ENCODE peak calls at places on chromosome 13, in eight cellular contexts. One of them, this sample, is unnamed.
A peak's percentile ranks its signal among the peaks of the same experiment; 100 is the strongest.

GRCh38 chr13:90690458-90691063 is 656.9 kb upstream of the MIR17HG start:
- DNase-seq in stomach: no peak
- DNase-seq in prostate gland: no peak
- DNase-seq in spleen: no peak
- DNase-seq in HepG2: no peak
- DNase-seq in suprapubic skin: no peak
- DNase-seq in K562: no peak
- DNase-seq in endothelial cell of umbilical vein: no peak
- DNase-seq in this sample: no peak

GRCh38 chr13:103386341-103386740 is 320.1 kb upstream of the SLC10A2 start:
- DNase-seq in stomach: no peak
- DNase-seq in prostate gland: no peak
- DNase-seq in spleen: no peak
- DNase-seq in HepG2: no peak
- DNase-seq in suprapubic skin: no peak
- DNase-seq in K562: no peak
- DNase-seq in endothelial cell of umbilical vein: no peak
- DNase-seq in this sample: no peak

GRCh38 chr13:101211261-101211660 is 205.0 kb downstream of the NALCN start:
- DNase-seq in stomach: no peak
- DNase-seq in prostate gland: no peak
- DNase-seq in spleen: no peak
- DNase-seq in HepG2: no peak
- DNase-seq in suprapubic skin: no peak
- DNase-seq in K562: no peak
- DNase-seq in endothelial cell of umbilical vein: peak; percentile 72
- DNase-seq in this sample: no peak

GRCh38 chr13:73290844-73291243 is 232.0 kb downstream of the KLF5 start:
- DNase-seq in stomach: no peak
- DNase-seq in prostate gland: peak; percentile 52
- DNase-seq in spleen: no peak
- DNase-seq in HepG2: no peak
- DNase-seq in suprapubic skin: no peak
- DNase-seq in K562: no peak
- DNase-seq in endothelial cell of umbilical vein: no peak
- DNase-seq in this sample: peak; percentile 67

GRCh38 chr13:90533866-90534265 is 813.6 kb upstream of the MIR17HG start:
- DNase-seq in stomach: no peak
- DNase-seq in prostate gland: no peak
- DNase-seq in spleen: no peak
- DNase-seq in HepG2: no peak
- DNase-seq in suprapubic skin: no peak
- DNase-seq in K562: no peak
- DNase-seq in endothelial cell of umbilical vein: no peak
- DNase-seq in this sample: no peak

GRCh38 chr13:113845055-113845454 is 18.8 kb downstream of the GAS6 start:
- DNase-seq in stomach: no peak
- DNase-seq in prostate gland: no peak
- DNase-seq in spleen: peak; percentile 67
- DNase-seq in HepG2: peak; percentile 31
- DNase-seq in suprapubic skin: peak; percentile 52
- DNase-seq in K562: no peak
- DNase-seq in endothelial cell of umbilical vein: no peak
- DNase-seq in this sample: peak; percentile 42

GRCh38 chr13:62524498-62524897 is 1108.8 kb upstream of the PCDH20 start:
- DNase-seq in stomach: no peak
- DNase-seq in prostate gland: no peak
- DNase-seq in spleen: no peak
- DNase-seq in HepG2: no peak
- DNase-seq in suprapubic skin: no peak
- DNase-seq in K562: no peak
- DNase-seq in endothelial cell of umbilical vein: no peak
- DNase-seq in this sample: no peak

GRCh38 chr13:73421310-73421912 is 362.6 kb downstream of the KLF5 start:
- DNase-seq in stomach: peak; percentile 88
- DNase-seq in prostate gland: peak; percentile 66
- DNase-seq in spleen: no peak
- DNase-seq in HepG2: no peak
- DNase-seq in suprapubic skin: no peak
- DNase-seq in K562: no peak
- DNase-seq in endothelial cell of umbilical vein: no peak
- DNase-seq in this sample: no peak

GRCh38 chr13:98307744-98308524 is 130.9 kb upstream of the RNF113B start:
- DNase-seq in stomach: no peak
- DNase-seq in prostate gland: no peak
- DNase-seq in spleen: no peak
- DNase-seq in HepG2: no peak
- DNase-seq in suprapubic skin: no peak
- DNase-seq in K562: no peak
- DNase-seq in endothelial cell of umbilical vein: no peak
- DNase-seq in this sample: no peak

GRCh38 chr13:43572601-43573360 is 214.0 kb downstream of the ENOX1 start:
- DNase-seq in stomach: no peak
- DNase-seq in prostate gland: no peak
- DNase-seq in spleen: no peak
- DNase-seq in HepG2: no peak
- DNase-seq in suprapubic skin: no peak
- DNase-seq in K562: no peak
- DNase-seq in endothelial cell of umbilical vein: no peak
- DNase-seq in this sample: no peak

GRCh38 chr13:44188257-44188656 is 185.4 kb upstream of the SERP2 start:
- DNase-seq in stomach: no peak
- DNase-seq in prostate gland: no peak
- DNase-seq in spleen: no peak
- DNase-seq in HepG2: no peak
- DNase-seq in suprapubic skin: no peak
- DNase-seq in K562: no peak
- DNase-seq in endothelial cell of umbilical vein: no peak
- DNase-seq in this sample: no peak

GRCh38 chr13:44425041-44425814 is 51.6 kb downstream of the SERP2 start:
- DNase-seq in stomach: no peak
- DNase-seq in prostate gland: no peak
- DNase-seq in spleen: no peak
- DNase-seq in HepG2: no peak
- DNase-seq in suprapubic skin: no peak
- DNase-seq in K562: no peak
- DNase-seq in endothelial cell of umbilical vein: peak; percentile 20
- DNase-seq in this sample: no peak

DNA sequence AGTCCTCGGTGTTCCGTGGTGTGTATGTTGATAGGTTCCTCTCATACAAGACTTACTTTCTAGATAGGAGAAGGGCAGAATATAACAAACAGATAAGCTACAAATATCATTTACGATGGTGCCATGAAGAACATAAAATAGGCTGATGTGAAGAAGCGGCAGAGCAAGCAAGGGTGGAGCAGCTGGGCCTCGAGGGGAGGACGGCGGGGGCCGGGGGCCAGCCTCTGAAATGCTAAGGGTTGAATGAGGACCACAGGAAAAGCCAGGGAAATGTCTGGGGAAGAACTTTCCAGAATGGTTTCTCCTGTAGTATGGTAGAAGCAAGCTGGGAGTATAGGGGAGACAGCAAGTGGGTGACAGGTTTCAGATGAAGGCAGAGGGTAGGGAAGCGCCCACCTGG is 529.5 kb downstream of the LIG4 start:
- DNase-seq in stomach: no peak
- DNase-seq in prostate gland: no peak
- DNase-seq in spleen: no peak
- DNase-seq in HepG2: no peak
- DNase-seq in suprapubic skin: no peak
- DNase-seq in K562: no peak
- DNase-seq in endothelial cell of umbilical vein: no peak
- DNase-seq in this sample: no peak
- TF ChIP-seq POLR2AphosphoS5 in stomach: no peak
- TF ChIP-seq POLR2AphosphoS5 in prostate gland: no peak
- TF ChIP-seq POLR2AphosphoS5 in spleen: no peak
- TF ChIP-seq POLR2AphosphoS5 in HepG2: no peak
- TF ChIP-seq POLR2AphosphoS5 in suprapubic skin: no peak
- TF ChIP-seq POLR2AphosphoS5 in K562: no peak
- TF ChIP-seq POLR2AphosphoS5 in endothelial cell of umbilical vein: no peak
- TF ChIP-seq POLR2AphosphoS5 in this sample: no peak

DNA sequence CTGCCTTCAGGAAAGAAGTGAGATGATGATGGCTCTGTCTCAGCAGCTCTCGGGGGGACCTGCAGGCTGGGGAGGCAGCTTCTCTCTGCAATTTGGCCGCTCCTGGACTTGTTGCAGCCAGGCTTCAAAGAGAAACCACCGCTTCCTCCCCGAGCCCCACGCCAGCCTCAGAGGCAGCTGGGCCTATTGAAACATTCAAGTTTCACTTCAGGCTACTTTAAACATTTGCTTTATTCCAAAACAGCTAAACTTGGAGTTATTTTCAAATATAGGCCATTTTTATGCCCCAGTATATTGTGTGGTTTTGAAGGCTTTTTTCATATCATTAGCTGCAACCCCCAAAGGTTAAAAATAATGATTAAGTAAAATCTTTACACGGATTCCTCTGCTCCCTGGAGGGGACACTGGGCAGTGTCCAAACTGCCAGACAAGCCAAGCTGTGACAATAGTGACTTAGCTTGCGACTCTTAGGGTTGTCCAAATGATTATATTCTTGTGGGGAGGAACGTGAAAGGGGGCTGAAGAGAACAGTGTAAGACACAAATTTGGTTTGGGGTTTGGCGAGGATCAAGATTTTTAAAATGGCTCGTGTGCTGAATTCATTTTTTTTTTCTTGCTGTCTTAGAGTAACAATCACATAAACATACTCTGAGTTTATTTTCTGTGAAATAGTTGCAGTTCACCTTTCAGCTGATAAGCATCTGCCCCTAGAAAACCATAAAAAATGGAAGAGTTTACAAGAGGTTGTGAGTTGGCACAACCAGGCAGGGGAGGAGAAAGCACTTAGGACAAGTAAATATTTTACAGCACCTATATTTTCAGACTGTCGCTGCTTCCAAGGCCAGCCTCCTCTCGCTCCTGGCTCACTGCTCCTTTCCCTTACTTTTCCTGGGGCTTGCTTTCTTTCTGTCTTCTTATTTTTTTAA is 330.6 kb downstream of the DLEU7 start:
- DNase-seq in stomach: peak; percentile 77
- DNase-seq in prostate gland: peak; percentile 48
- DNase-seq in spleen: peak; percentile 91
- DNase-seq in HepG2: peak; percentile 47
- DNase-seq in suprapubic skin: no peak
- DNase-seq in K562: no peak
- DNase-seq in endothelial cell of umbilical vein: peak; percentile 55
- DNase-seq in this sample: no peak
- H3K4me3 ChIP-seq in stomach: peak overlapping the region; percentile 32
- H3K4me3 ChIP-seq in prostate gland: peak overlapping the region; percentile 2
- H3K4me3 ChIP-seq in spleen: peak overlapping the region; percentile 28
- H3K4me3 ChIP-seq in HepG2: peak overlapping the region; percentile 36
- H3K4me3 ChIP-seq in suprapubic skin: peak overlapping the region; percentile 39
- H3K4me3 ChIP-seq in K562: peak overlapping the region; percentile 18
- H3K4me3 ChIP-seq in endothelial cell of umbilical vein: no peak overlapping the region
- H3K4me3 ChIP-seq in this sample: peak overlapping the region; percentile 15

DNA sequence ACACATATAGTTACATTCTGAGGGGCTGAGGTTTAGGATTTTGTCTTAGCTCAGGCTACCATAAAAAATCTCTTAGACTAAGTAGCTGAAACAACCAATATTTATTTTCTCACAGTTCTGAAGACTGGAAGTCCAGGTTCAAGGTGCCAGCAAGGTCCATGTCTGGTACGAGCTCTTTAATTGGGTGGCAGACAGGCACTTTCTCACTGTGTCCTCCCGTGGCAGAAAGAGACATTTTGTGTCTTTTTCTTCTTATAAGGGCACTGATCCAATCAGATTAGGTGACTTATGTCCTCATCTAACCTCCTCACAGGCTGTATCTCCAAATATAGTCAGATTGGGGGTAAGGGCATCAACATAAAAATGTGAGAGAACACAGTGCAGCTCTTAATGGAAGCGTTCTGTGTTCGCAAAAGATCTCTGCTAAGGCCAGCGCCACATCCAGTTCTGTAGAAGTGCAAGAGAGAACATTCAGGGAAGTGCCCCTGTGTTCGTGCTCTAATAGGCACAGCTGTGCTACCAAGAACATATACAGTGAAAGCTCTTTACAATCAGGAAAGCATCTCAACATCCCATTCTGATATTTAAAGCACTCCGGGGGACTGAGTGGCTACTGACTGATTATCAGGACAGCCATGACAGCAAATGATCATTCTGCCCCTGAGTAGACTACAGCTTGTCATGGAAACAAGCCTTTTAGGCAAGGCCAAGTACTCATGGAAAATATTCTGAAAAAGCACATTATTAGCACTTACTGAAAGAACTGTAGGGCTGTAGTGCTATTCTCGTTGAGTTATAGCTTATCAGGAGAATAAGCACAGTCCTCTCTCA is 819.2 kb downstream of the LIG4 start:
- DNase-seq in stomach: no peak
- DNase-seq in prostate gland: no peak
- DNase-seq in spleen: no peak
- DNase-seq in HepG2: no peak
- DNase-seq in suprapubic skin: no peak
- DNase-seq in K562: no peak
- DNase-seq in endothelial cell of umbilical vein: no peak
- DNase-seq in this sample: no peak
- TF ChIP-seq POLR2AphosphoS5 in stomach: no peak
- TF ChIP-seq POLR2AphosphoS5 in prostate gland: no peak
- TF ChIP-seq POLR2AphosphoS5 in spleen: no peak
- TF ChIP-seq POLR2AphosphoS5 in HepG2: no peak
- TF ChIP-seq POLR2AphosphoS5 in suprapubic skin: no peak
- TF ChIP-seq POLR2AphosphoS5 in K562: no peak
- TF ChIP-seq POLR2AphosphoS5 in endothelial cell of umbilical vein: no peak
- TF ChIP-seq POLR2AphosphoS5 in this sample: no peak

GRCh38 chr13:95603887-95604533 is 40.5 kb downstream of the DZIP1 start:
- DNase-seq in stomach: peak; percentile 46
- DNase-seq in prostate gland: peak; percentile 65
- DNase-seq in spleen: no peak
- DNase-seq in HepG2: peak; percentile 70
- DNase-seq in suprapubic skin: no peak
- DNase-seq in K562: no peak
- DNase-seq in endothelial cell of umbilical vein: peak; percentile 66
- DNase-seq in this sample: peak; percentile 57
- H3K4me3 ChIP-seq in stomach: no peak overlapping the region
- H3K4me3 ChIP-seq in prostate gland: no peak overlapping the region
- H3K4me3 ChIP-seq in spleen: no peak overlapping the region
- H3K4me3 ChIP-seq in HepG2: no peak overlapping the region
- H3K4me3 ChIP-seq in suprapubic skin: no peak overlapping the region
- H3K4me3 ChIP-seq in K562: no peak overlapping the region
- H3K4me3 ChIP-seq in endothelial cell of umbilical vein: no peak overlapping the region
- H3K4me3 ChIP-seq in this sample: no peak overlapping the region

GRCh38 chr13:77047649-77048343 is 20.8 kb upstream of the FBXL3 start:
- DNase-seq in stomach: no peak
- DNase-seq in prostate gland: no peak
- DNase-seq in spleen: no peak
- DNase-seq in HepG2: no peak
- DNase-seq in suprapubic skin: no peak
- DNase-seq in K562: no peak
- DNase-seq in endothelial cell of umbilical vein: no peak
- DNase-seq in this sample: no peak
- TF ChIP-seq POLR2AphosphoS5 in stomach: no peak
- TF ChIP-seq POLR2AphosphoS5 in prostate gland: no peak
- TF ChIP-seq POLR2AphosphoS5 in spleen: no peak
- TF ChIP-seq POLR2AphosphoS5 in HepG2: no peak
- TF ChIP-seq POLR2AphosphoS5 in suprapubic skin: no peak
- TF ChIP-seq POLR2AphosphoS5 in K562: no peak
- TF ChIP-seq POLR2AphosphoS5 in endothelial cell of umbilical vein: no peak
- TF ChIP-seq POLR2AphosphoS5 in this sample: no peak

This sample was measured in breast epithelium.